ENCODE peak calls at places on chromosomes 5 and 9, in eight cellular contexts. H is psoas muscle, U is adrenal gland, Q is HL-60, D is heart right ventricle, E is astrocyte, O is sigmoid colon, K is HFFc6. Z is an unnamed sample.

GRCh38 chr9:136792321-136793062 is 1.3 kb downstream of the TMEM141 start:
- DNase-seq in H (no peak), U (no peak), Q (no peak), D (no peak), E (no peak), O (no peak), K (no peak), Z (no peak)

GRCh38 chr9:130137870-130138653 is 34.1 kb upstream of the NCS1 start:
- DNase-seq in H (peak), U (peak), Q (peak), D (peak), E (peak), O (peak), K (peak), Z (peak)

GRCh38 chr9:113511047-113511521 is 47.6 kb downstream of the RGS3 start:
- DNase-seq in H (no peak), U (peak), Q (no peak), D (peak), E (no peak), O (no peak), K (no peak), Z (no peak)

GRCh38 chr5:142364251-142365145 is 39.7 kb upstream of the SPRY4 start:
- DNase-seq in H (peak), U (peak), Q (no peak), D (peak), E (no peak), O (peak), K (no peak), Z (peak)

GRCh38 chr9:16458696-16459420 is 411.6 kb downstream of the BNC2 start:
- DNase-seq in H (no peak), U (no peak), Q (no peak), D (no peak), E (peak), O (no peak), K (no peak), Z (no peak)

GRCh38 chr9:24545285-24545684 is 412 bp downstream of the IZUMO3 start:
- DNase-seq in H (no peak), U (no peak), Q (no peak), D (no peak), E (no peak), O (no peak), K (no peak), Z (no peak)

GRCh38 chr9:88651682-88652633 is 117.0 kb downstream of the NXNL2 start:
- DNase-seq in H (peak), U (peak), Q (no peak), D (peak), E (peak), O (peak), K (peak), Z (no peak)

GRCh38 chr9:137167113-137167751 is 2.6 kb downstream of the LRRC26 start:
- DNase-seq in H (no peak), U (no peak), Q (no peak), D (no peak), E (no peak), O (no peak), K (no peak), Z (no peak)

GRCh38 chr9:21549251-21549765 is 67.2 kb upstream of the IFNE start:
- DNase-seq in H (no peak), U (no peak), Q (no peak), D (no peak), E (peak), O (no peak), K (peak), Z (no peak)

GRCh38 chr9:38649731-38650363 is 29.5 kb upstream of the ANKRD18A start:
- DNase-seq in H (no peak), U (no peak), Q (no peak), D (peak), E (no peak), O (no peak), K (no peak), Z (no peak)

GRCh38 chr5:176543428-176544182 is 5.5 kb upstream of the CDHR2 start:
- DNase-seq in H (peak), U (no peak), Q (peak), D (peak), E (no peak), O (peak), K (no peak), Z (peak)

GRCh38 chr9:35839926-35840325 is 10.9 kb downstream of the TMEM8B start:
- DNase-seq in H (no peak), U (no peak), Q (no peak), D (no peak), E (no peak), O (peak), K (no peak), Z (no peak)

GRCh38 chr5:10537614-10538013 is 26.3 kb upstream of the ANKRD33B start:
- DNase-seq in H (no peak), U (no peak), Q (no peak), D (no peak), E (no peak), O (peak), K (no peak), Z (no peak)

GRCh38 chr5:132655821-132656773 is 1.9 kb upstream of the IL13 start:
- DNase-seq in H (no peak), U (no peak), Q (no peak), D (no peak), E (no peak), O (no peak), K (no peak), Z (peak)

GRCh38 chr5:65961644-65962043 is 35.3 kb downstream of the ERBIN start:
- DNase-seq in H (no peak), U (no peak), Q (no peak), D (no peak), E (peak), O (no peak), K (peak), Z (no peak)

GRCh38 chr9:93295031-93295430 is 111.1 kb downstream of the WNK2 start:
- DNase-seq in H (peak), U (no peak), Q (no peak), D (no peak), E (no peak), O (no peak), K (no peak), Z (no peak)

GRCh38 chr9:98506422-98507054 is 202.2 kb downstream of the GABBR2 start:
- DNase-seq in H (no peak), U (no peak), Q (no peak), D (no peak), E (no peak), O (no peak), K (no peak), Z (no peak)

GRCh38 chr5:58255970-58256369 is 203.9 kb downstream of the PLK2 start:
- DNase-seq in H (no peak), U (no peak), Q (no peak), D (no peak), E (no peak), O (no peak), K (no peak), Z (no peak)

GRCh38 chr5:42005561-42006153 is 80.6 kb downstream of the FBXO4 start:
- DNase-seq in H (no peak), U (no peak), Q (no peak), D (no peak), E (peak), O (no peak), K (peak), Z (no peak)

GRCh38 chr9:135786146-135786690 is 84.2 kb downstream of the KCNT1 start:
- DNase-seq in H (no peak), U (no peak), Q (no peak), D (no peak), E (no peak), O (no peak), K (no peak), Z (no peak)

GRCh38 chr9:120920495-120921178 is 6.0 kb downstream of the TRAF1 start:
- DNase-seq in H (no peak), U (no peak), Q (no peak), D (no peak), E (no peak), O (no peak), K (no peak), Z (no peak)

GRCh38 chr5:97980291-97980690 is 793.2 kb upstream of the RGMB start:
- DNase-seq in H (no peak), U (no peak), Q (no peak), D (no peak), E (no peak), O (no peak), K (no peak), Z (no peak)

GRCh38 chr9:98899399-98900056 is 44.2 kb upstream of the COL15A1 start:
- DNase-seq in H (no peak), U (no peak), Q (peak), D (no peak), E (peak), O (no peak), K (peak), Z (no peak)

GRCh38 chr5:128842241-128842640 is 123.0 kb upstream of the SLC27A6 start:
- DNase-seq in H (no peak), U (no peak), Q (no peak), D (no peak), E (no peak), O (no peak), K (no peak), Z (no peak)

GRCh38 chr5:128850049-128850448 is 115.2 kb upstream of the SLC27A6 start:
- DNase-seq in H (no peak), U (no peak), Q (no peak), D (no peak), E (no peak), O (no peak), K (no peak), Z (no peak)

GRCh38 chr5:128838631-128839030 is 126.7 kb upstream of the SLC27A6 start:
- DNase-seq in H (no peak), U (no peak), Q (no peak), D (no peak), E (no peak), O (no peak), K (no peak), Z (no peak)

DNA sequence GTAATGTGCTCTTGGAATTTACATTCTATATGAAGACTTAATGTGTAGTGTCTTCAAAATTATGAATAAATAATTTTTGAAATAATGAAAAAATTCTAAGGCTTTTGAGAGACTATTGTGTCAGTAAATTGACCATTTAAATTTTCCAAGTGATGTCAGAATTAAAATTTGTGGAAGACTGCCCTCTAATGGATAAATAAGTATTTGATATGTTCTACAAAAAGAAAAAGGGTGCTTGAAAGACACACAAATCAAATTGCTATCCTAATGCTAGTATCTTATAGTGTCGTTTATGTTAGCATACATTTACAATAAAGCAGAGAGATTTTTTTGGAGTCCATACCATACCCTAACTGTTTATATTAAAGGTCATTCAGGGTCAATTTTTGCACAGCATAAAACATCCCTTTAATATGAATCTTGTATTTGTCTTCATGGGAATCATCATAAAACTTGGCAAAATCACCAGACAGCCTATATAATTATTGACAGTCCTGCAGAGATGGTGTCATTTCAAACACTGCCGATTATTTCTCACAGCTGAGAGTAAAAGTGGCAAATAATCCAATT is 120.8 kb upstream of the SLC27A6 start:
- DNase-seq in H (no peak), U (no peak), Q (no peak), D (no peak), E (peak), O (no peak), K (peak), Z (no peak)
- TF ChIP-seq CTCF in H (peak), U (peak), Q (no peak), D (peak), E (peak), O (peak), K (peak), Z (peak)

GRCh38 chr5:77972545-77973252 is 196.6 kb upstream of the TBCA start:
- DNase-seq in H (no peak), U (no peak), Q (no peak), D (no peak), E (no peak), O (no peak), K (no peak), Z (peak)
- TF ChIP-seq CTCF in H (no peak), U (no peak), Q (no peak), D (no peak), E (no peak), O (no peak), K (peak), Z (no peak)

GRCh38 chr9:37410969-37411785 is 11.3 kb upstream of the GRHPR start:
- DNase-seq in H (no peak), U (no peak), Q (no peak), D (no peak), E (no peak), O (no peak), K (peak), Z (peak)
- TF ChIP-seq CTCF in H (no peak), U (no peak), Q (no peak), D (no peak), E (peak), O (no peak), K (peak), Z (peak)

GRCh38 chr5:149773245-149774095 is 43.4 kb downstream of the PPARGC1B start:
- DNase-seq in H (no peak), U (no peak), Q (no peak), D (no peak), E (no peak), O (no peak), K (no peak), Z (no peak)

GRCh38 chr5:149779071-149779470 is 49.0 kb downstream of the PPARGC1B start:
- DNase-seq in H (no peak), U (no peak), Q (no peak), D (no peak), E (no peak), O (no peak), K (no peak), Z (no peak)

GRCh38 chr5:149776376-149777305 is 46.5 kb downstream of the PPARGC1B start:
- DNase-seq in H (no peak), U (no peak), Q (no peak), D (no peak), E (no peak), O (no peak), K (no peak), Z (no peak)

GRCh38 chr5:149777382-149777781 is 47.3 kb downstream of the PPARGC1B start:
- DNase-seq in H (no peak), U (no peak), Q (no peak), D (peak), E (no peak), O (peak), K (no peak), Z (peak)

DNA sequence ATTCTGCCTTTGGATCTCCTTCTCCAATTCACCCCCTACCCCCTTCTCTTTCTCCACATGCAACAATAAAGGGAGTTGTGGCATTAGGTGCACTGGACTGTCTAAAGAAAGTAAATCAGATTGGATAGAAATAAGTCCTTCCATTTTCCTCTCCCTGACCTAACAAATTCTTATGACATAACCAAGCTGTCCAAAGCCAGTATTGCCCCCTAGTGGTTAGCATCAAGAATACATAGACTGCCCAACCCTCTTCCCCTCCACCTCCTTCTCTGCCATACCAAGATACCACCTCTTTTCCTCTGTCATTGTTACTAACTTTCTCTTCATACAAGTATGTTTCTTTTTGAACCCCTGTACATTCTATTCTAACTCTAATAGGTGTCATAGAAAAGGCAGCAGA is 45.7 kb downstream of the PPARGC1B start:
- DNase-seq in H (no peak), U (no peak), Q (no peak), D (no peak), E (no peak), O (no peak), K (peak), Z (no peak)
- TF ChIP-seq CTCF in H (peak), U (peak), Q (peak), D (peak), E (peak), O (peak), K (peak), Z (peak)

DNA sequence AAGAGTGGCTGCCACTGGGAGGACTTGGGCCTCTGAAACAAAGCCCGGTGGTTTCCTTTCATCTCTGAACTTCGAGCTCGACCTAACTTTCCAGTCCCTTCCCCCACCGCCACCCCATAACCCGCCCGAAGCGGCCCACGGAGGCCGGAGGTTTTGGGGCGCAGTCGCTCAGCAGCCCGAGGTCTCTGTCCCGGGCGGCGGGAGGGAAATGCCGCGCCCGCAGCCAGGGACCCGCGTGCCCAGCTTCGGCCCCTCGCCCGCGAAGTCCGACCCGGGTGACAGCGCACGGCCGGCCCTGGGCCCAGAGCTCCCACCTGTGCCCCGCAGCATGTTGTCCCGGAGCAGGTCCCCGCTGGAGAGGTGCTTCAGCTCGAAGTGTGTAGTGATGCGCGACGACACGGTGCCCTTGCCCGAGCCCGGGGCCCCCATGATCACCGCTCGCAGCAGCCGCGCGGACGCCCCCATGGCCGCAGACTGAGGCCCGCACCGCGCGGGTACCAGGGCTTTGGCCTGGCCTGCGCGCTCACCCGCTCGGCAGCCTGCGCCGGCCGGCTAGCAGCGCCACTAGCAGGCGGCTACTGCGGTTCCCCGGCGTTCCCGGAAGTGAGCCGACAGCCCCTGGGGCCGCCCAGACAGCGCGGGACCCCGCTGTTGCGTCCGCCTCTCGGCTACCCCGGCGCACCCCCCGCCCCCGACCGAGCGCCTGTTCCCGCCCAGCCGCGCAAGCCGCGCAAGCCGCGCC is at the start of gene AK3:
- DNase-seq in H (peak), U (peak), Q (peak), D (peak), E (peak), O (peak), K (peak), Z (peak)
- TF ChIP-seq CTCF in H (peak), U (peak), Q (no peak), D (peak), E (no peak), O (peak), K (peak), Z (no peak)

GRCh38 chr5:180207593-180207992 is 1.4 kb downstream of the RASGEF1C start:
- DNase-seq in H (no peak), U (no peak), Q (no peak), D (no peak), E (no peak), O (no peak), K (no peak), Z (peak)

GRCh38 chr5:180208038-180208434 is 975 bp downstream of the RASGEF1C start:
- DNase-seq in H (no peak), U (no peak), Q (no peak), D (no peak), E (no peak), O (no peak), K (no peak), Z (no peak)

GRCh38 chr5:180210961-180211760 is 2.1 kb upstream of the RASGEF1C start:
- DNase-seq in H (no peak), U (no peak), Q (no peak), D (no peak), E (no peak), O (no peak), K (no peak), Z (no peak)

GRCh38 chr5:180208435-180209081 is 453 bp downstream of the RASGEF1C start:
- DNase-seq in H (no peak), U (no peak), Q (no peak), D (no peak), E (no peak), O (no peak), K (no peak), Z (peak)

DNA sequence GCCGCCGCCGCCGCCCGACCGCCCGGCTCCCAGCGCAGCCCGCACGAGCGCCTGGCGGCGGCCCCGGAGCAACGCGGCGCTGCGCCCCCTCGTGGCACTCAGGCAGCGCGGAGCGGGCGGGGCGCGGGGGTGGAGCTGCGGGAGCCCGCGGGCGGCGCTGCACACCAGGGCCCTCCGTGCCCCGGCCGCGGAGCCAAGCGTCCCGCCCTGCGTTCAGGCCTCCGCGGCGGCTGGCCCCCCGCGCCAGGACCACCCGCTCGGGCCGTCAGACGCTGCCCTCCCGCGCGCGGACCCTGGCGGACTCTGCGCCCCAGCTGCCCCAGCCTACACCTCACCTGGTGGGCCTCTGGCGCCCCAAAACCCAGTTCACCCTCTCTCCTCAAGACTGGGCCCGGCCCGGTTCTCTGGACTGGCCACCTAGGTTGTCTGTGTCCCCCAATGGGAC is at the start of gene RASGEF1C:
- DNase-seq in H (peak), U (no peak), Q (peak), D (peak), E (peak), O (no peak), K (no peak), Z (peak)
- TF ChIP-seq CTCF in H (peak), U (peak), Q (no peak), D (no peak), E (no peak), O (peak), K (no peak), Z (no peak)

GRCh38 chr5:61678966-61679365 is 346.9 kb downstream of the ZSWIM6 start:
- DNase-seq in H (no peak), U (no peak), Q (no peak), D (no peak), E (no peak), O (no peak), K (no peak), Z (peak)
- TF ChIP-seq CTCF in H (no peak), U (no peak), Q (no peak), D (no peak), E (no peak), O (no peak), K (no peak), Z (peak)

GRCh38 chr9:112166176-112167140 is 8.6 kb downstream of the SUSD1 start:
- DNase-seq in H (peak), U (no peak), Q (peak), D (no peak), E (peak), O (no peak), K (no peak), Z (no peak)
- TF ChIP-seq CTCF in H (no peak), U (no peak), Q (no peak), D (no peak), E (no peak), O (no peak), K (peak), Z (no peak)

GRCh38 chr5:55426455-55426854 is 108.3 kb downstream of the PLPP1 start:
- DNase-seq in H (no peak), U (no peak), Q (no peak), D (no peak), E (no peak), O (no peak), K (no peak), Z (no peak)
- TF ChIP-seq CTCF in H (no peak), U (no peak), Q (no peak), D (no peak), E (no peak), O (no peak), K (no peak), Z (no peak)